ENCODE peak calls at places on chromosomes 2 and 18, in four cellular contexts. B is tibial nerve, N is A549, Z is K562. S is an unnamed sample.

GRCh38 chr2:138502253-138503086 is 900 bp downstream of the SPOPL start:
- DNase-seq in B (peak), Z (no peak), N (no peak), S (no peak)

GRCh38 chr2:16509042-16509441 is 156.6 kb downstream of the CYRIA start:
- DNase-seq in N (no peak), Z (no peak), B (no peak), S (no peak)

GRCh38 chr2:236607471-236608307 is 38.1 kb downstream of the ACKR3 start:
- DNase-seq in Z (peak), N (peak), B (no peak), S (no peak)

GRCh38 chr2:159053186-159054031 is 85.0 kb downstream of the TANC1 start:
- DNase-seq in B (no peak), N (no peak), Z (no peak), S (no peak)

GRCh38 chr2:64779117-64779690 is 125.5 kb upstream of the SERTAD2 start:
- DNase-seq in B (no peak), N (peak), Z (no peak), S (no peak)

GRCh38 chr2:27792759-27793158 is 21.2 kb downstream of the MRPL33 start:
- DNase-seq in N (no peak), B (no peak), Z (no peak), S (no peak)

GRCh38 chr2:229408356-229408755 is 137.3 kb upstream of the PID1 start:
- DNase-seq in B (peak), N (peak), Z (no peak), S (peak)

GRCh38 chr18:22710628-22711380 is 222.3 kb upstream of the RBBP8 start:
- DNase-seq in N (peak), Z (no peak), B (no peak), S (no peak)

GRCh38 chr18:79531926-79532689 is 136.4 kb downstream of the NFATC1 start:
- DNase-seq in B (no peak), N (no peak), Z (no peak), S (peak)

GRCh38 chr2:235724964-235725603 is 231.2 kb downstream of the AGAP1 start:
- DNase-seq in Z (no peak), B (peak), N (no peak), S (peak)

GRCh38 chr2:44638649-44639048 is 276.9 kb downstream of the CAMKMT start:
- DNase-seq in N (no peak), B (no peak), Z (no peak), S (no peak)

GRCh38 chr2:48651127-48651526 is 33.5 kb downstream of the GTF2A1L start:
- DNase-seq in Z (no peak), N (no peak), B (no peak), S (no peak)

GRCh38 chr2:229927817-229928321 is 5.6 kb downstream of the FBXO36 start:
- DNase-seq in N (no peak), Z (no peak), B (no peak), S (no peak)

GRCh38 chr2:158099716-158100115 is 2.0 kb upstream of the UPP2 start:
- DNase-seq in Z (no peak), B (no peak), N (peak), S (no peak)

GRCh38 chr2:70796247-70796646 is 5.8 kb upstream of the FIGLA start:
- DNase-seq in B (no peak), N (no peak), Z (no peak), S (no peak)

GRCh38 chr2:234502285-234502918 is 5.5 kb upstream of the ARL4C start:
- DNase-seq in Z (no peak), B (no peak), N (peak), S (no peak)

GRCh38 chr2:169046440-169047151 is 15.5 kb upstream of the ABCB11 start:
- DNase-seq in N (peak), Z (no peak), B (no peak), S (no peak)

GRCh38 chr2:240963376-240964220 is 34.8 kb upstream of the SNED1 start:
- DNase-seq in Z (no peak), B (peak), N (no peak), S (no peak)

GRCh38 chr2:65417509-65418085 is 14.8 kb downstream of the SPRED2 start:
- DNase-seq in B (no peak), Z (no peak), N (no peak), S (no peak)

GRCh38 chr2:235300368-235301201 is 193.3 kb upstream of the AGAP1 start:
- DNase-seq in B (peak), N (no peak), Z (no peak), S (no peak)

GRCh38 chr2:28615691-28616090 is 119.8 kb downstream of the PLB1 start:
- DNase-seq in N (no peak), B (no peak), Z (no peak), S (no peak)

GRCh38 chr2:73053316-73054114 is 18.0 kb downstream of the SFXN5 start:
- DNase-seq in N (no peak), B (no peak), Z (no peak), S (no peak)

GRCh38 chr18:10135302-10135926 is 221.6 kb downstream of the VAPA start:
- DNase-seq in Z (no peak), B (no peak), N (no peak), S (no peak)

GRCh38 chr2:165632594-165632993 is 161.5 kb downstream of the GALNT3 start:
- DNase-seq in N (no peak), Z (no peak), B (no peak), S (no peak)

GRCh38 chr2:200168641-200169265 is 137.7 kb upstream of the SPATS2L start:
- DNase-seq in N (no peak), B (no peak), Z (no peak), S (no peak)

GRCh38 chr2:222797871-222798270 is 63.0 kb upstream of the ACSL3 start:
- DNase-seq in Z (no peak), N (no peak), B (no peak), S (no peak)

GRCh38 chr2:205827809-205828208 is 145.5 kb downstream of the NRP2 start:
- DNase-seq in N (no peak), Z (no peak), B (no peak), S (no peak)

GRCh38 chr18:21179590-21180220 is 62.3 kb upstream of the GREB1L start:
- DNase-seq in N (peak), Z (peak), B (peak), S (no peak)

GRCh38 chr2:211251016-211251415 is 694.6 kb downstream of the CPS1 start:
- DNase-seq in Z (no peak), B (no peak), N (no peak), S (no peak)

GRCh38 chr18:79987566-79987965 is 797 bp downstream of the TXNL4A start:
- DNase-seq in Z (no peak), N (no peak), B (no peak), S (no peak)

GRCh38 chr2:23312996-23313606 is 71.9 kb upstream of the KLHL29 start:
- DNase-seq in Z (peak), B (no peak), N (peak), S (no peak)

GRCh38 chr2:240591784-240592183 is 5.2 kb downstream of the CAPN10 start:
- DNase-seq in B (no peak), Z (no peak), N (no peak), S (peak)

GRCh38 chr2:26461601-26462023 is 16.3 kb downstream of the OTOF start:
- DNase-seq in Z (no peak), N (no peak), B (no peak), S (no peak)

GRCh38 chr2:165390875-165391274 is 78.6 kb upstream of the CSRNP3 start:
- DNase-seq in B (no peak), N (no peak), Z (no peak), S (no peak)

GRCh38 chr2:114800371-114800770 is 357.9 kb downstream of the DPP10 start:
- DNase-seq in B (no peak), N (no peak), Z (no peak), S (no peak)

GRCh38 chr18:23857756-23858155 is 156.8 kb upstream of the TTC39C start:
- DNase-seq in Z (no peak), B (no peak), N (no peak), S (no peak)

GRCh38 chr2:72803151-72803550 is 22.7 kb downstream of the EXOC6B start:
- DNase-seq in N (no peak), B (no peak), Z (no peak), S (no peak)

GRCh38 chr2:230457073-230457768 is 41.2 kb downstream of the SP100 start:
- DNase-seq in N (no peak), Z (no peak), B (no peak), S (no peak)

GRCh38 chr2:239118675-239119211 is 270.9 kb downstream of the TWIST2 start:
- DNase-seq in B (no peak), N (no peak), Z (no peak), S (no peak)

GRCh38 chr2:233081232-233081730 is 21.1 kb downstream of the INPP5D start:
- DNase-seq in B (no peak), N (no peak), Z (no peak), S (no peak)

GRCh38 chr18:65435529-65435928 is 315.3 kb upstream of the CDH7 start:
- DNase-seq in B (no peak), N (no peak), Z (no peak), S (no peak)

GRCh38 chr18:65436430-65436829 is 314.4 kb upstream of the CDH7 start:
- DNase-seq in Z (no peak), N (no peak), B (no peak), S (no peak)

GRCh38 chr18:65439184-65439583 is 311.6 kb upstream of the CDH7 start:
- DNase-seq in Z (no peak), B (no peak), N (peak), S (no peak)
- TF ChIP-seq CTCF in Z (no peak), B (no peak), N (no peak), S (no peak)

DNA sequence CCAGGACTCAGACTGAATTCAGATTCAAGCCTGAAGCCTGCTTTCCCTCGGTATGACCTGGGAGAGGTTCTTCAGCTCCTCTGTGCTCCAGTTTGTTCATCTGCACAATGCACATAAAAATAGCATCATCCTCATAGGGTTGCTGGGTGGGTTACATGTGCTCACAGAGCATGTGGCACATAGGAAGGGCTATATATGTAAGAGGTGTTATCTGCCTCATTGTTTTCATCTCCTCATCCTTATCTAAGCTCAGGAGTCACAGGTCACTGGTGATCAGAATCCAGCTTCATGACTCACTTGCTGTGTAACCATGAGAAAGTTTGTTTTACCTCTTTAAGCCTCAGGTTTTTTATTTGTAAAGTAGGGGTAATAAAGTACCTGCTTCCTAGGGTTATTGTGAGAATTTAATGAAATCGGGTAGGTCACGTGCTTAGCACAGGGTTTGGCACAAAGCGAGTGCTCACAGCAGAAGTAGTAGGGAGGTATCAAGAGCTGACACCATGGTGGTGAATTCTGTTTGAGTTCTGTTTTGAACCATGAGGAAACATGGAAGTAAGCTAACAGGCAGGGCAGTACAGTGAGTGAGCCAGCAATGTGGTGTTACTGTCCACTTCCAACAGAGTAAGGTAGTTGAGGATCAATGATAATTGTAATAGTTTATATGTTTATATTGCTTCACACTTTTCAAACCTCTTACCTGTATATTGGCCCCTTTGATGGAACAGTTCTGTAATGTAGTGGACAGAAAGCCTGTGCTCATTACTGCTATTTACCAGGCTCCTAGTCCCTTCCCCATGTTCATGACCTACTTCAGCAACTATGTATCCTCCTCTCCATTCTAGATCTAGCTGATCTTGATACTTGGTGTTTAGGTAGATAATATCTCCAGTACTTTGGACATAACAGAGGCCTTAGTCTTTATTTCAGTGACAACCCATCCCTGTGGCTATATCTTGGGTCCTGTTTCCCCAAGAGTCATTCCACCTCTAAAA is 141.4 kb upstream of the LTBP1 start:
- DNase-seq in N (peak), B (no peak), Z (no peak), S (no peak)
- TF ChIP-seq EP300 in N (no peak), B (no peak), Z (peak), S (no peak)

GRCh38 chr2:74836675-74837401 is 2.9 kb downstream of the HK2 start:
- DNase-seq in B (no peak), Z (no peak), N (no peak), S (no peak)
- TF ChIP-seq CTCF in B (no peak), Z (no peak), N (no peak), S (no peak)

GRCh38 chr2:76204048-76204447 is 493.3 kb upstream of the GCFC2 start:
- DNase-seq in B (no peak), Z (no peak), N (no peak), S (no peak)

GRCh38 chr2:76197842-76198448 is 487.2 kb upstream of the GCFC2 start:
- DNase-seq in Z (peak), N (peak), B (peak), S (peak)

GRCh38 chr2:76197428-76197827 is 486.7 kb upstream of the GCFC2 start:
- DNase-seq in Z (no peak), N (no peak), B (no peak), S (no peak)

DNA sequence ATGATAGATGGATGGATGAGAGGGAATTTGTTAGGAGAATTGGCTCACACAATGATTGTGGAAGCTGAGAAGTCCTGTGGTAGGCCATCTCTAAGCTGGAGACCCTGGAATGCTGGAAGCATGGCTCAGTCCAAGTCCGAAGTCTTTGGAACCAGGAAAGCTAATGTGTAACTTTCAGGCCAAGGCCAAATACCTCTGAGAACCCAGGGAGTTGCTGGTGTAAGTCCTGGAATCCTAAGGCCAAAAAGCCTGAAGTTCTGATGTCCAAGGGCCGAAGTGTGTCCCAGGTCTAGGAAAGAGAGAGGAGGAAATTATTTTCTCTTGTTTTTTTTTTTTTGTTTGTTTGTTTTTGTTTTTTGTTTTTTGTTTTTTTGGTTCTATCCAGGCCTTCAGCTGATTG is 492.2 kb upstream of the GCFC2 start:
- DNase-seq in B (no peak), N (no peak), Z (no peak), S (no peak)
- TF ChIP-seq EP300 in B (no peak), N (no peak), Z (no peak), S (no peak)

GRCh38 chr2:100260712-100261620 is 61.3 kb downstream of the LONRF2 start:
- DNase-seq in Z (peak), B (peak), N (peak), S (peak)
- TF ChIP-seq CTCF in Z (peak), B (peak), N (peak), S (peak)

DNA sequence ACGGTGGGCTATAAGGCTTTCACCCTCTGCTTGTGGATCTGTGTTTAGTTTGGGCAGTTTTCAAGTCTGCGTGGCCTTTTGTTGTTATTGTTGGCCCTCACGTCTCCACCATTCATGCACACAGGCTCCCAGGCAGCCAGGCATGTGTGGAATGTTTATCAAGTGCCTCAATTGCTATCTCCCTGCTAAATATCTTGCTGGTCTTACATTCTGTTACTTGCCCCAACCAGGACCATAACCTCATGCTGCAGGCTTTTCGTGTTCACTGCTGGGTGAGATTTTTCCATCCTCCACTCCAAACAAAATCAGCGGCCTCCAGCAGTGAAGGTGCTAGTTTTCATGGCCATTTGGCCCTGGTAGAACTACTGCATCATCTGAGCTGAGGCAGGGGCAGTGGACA is 63.0 kb upstream of the DSC1 start:
- DNase-seq in B (no peak), N (peak), Z (no peak), S (no peak)
- TF ChIP-seq EP300 in B (no peak), N (no peak), Z (no peak), S (no peak)